ENCODE peak calls at places on chromosome 18, in seven cellular contexts. Z is hepatocyte, A is AG09319, E is A549, O is foreskin keratinocyte, R is GM20000, S is colonic mucosa. Q is an unnamed sample.

GRCh38 chr18:41871229-41872000 is 83.6 kb upstream of the PIK3C3 start:
- DNase-seq in A (no peak), R (no peak), Z (no peak), E (no peak), O (peak), S (no peak), Q (no peak)

GRCh38 chr18:48138660-48139426 is 208.4 kb upstream of the SMAD2 start:
- DNase-seq in R (no peak), E (no peak), O (no peak), Z (no peak), A (no peak), S (no peak), Q (no peak)

GRCh38 chr18:49968649-49969309 is 155.4 kb upstream of the ACAA2 start:
- DNase-seq in R (no peak), Z (no peak), S (no peak), E (no peak), A (no peak), O (no peak), Q (no peak)

GRCh38 chr18:78977627-78978271 is 1.9 kb upstream of the SALL3 start:
- DNase-seq in R (peak), E (no peak), O (no peak), S (no peak), Z (no peak), A (no peak), Q (no peak)

GRCh38 chr18:79597176-79598045 is 82.2 kb upstream of the CTDP1 start:
- DNase-seq in E (no peak), R (no peak), O (no peak), Z (no peak), A (no peak), S (no peak), Q (no peak)

GRCh38 chr18:58025733-58026132 is 18.3 kb upstream of the NEDD4L start:
- DNase-seq in Z (no peak), S (no peak), E (no peak), A (no peak), R (no peak), O (no peak), Q (no peak)

GRCh38 chr18:48893559-48894265 is 57.1 kb downstream of the SMAD7 start:
- DNase-seq in Z (no peak), A (no peak), R (no peak), S (peak), O (no peak), E (no peak), Q (no peak)

GRCh38 chr18:37355772-37356171 is 209.8 kb downstream of the CELF4 start:
- DNase-seq in E (no peak), O (no peak), Z (no peak), R (no peak), S (no peak), A (no peak), Q (no peak)

GRCh38 chr18:9826666-9827065 is 59.1 kb upstream of the TXNDC2 start:
- DNase-seq in A (no peak), R (no peak), E (no peak), S (no peak), Z (no peak), O (no peak), Q (no peak)

GRCh38 chr18:58321986-58322385 is 278.0 kb downstream of the NEDD4L start:
- DNase-seq in A (peak), O (peak), R (peak), S (peak), Z (peak), E (peak), Q (peak)

GRCh38 chr18:10797882-10798281 is 272.1 kb downstream of the NAPG start:
- DNase-seq in Z (no peak), A (no peak), S (no peak), O (no peak), R (no peak), E (no peak), Q (no peak)

GRCh38 chr18:27599202-27599829 is 414.2 kb upstream of the CHST9 start:
- DNase-seq in Z (peak), E (peak), A (no peak), O (peak), R (peak), S (peak), Q (peak)

GRCh38 chr18:50659091-50660003 is 99.5 kb downstream of the MAPK4 start:
- DNase-seq in S (no peak), Z (peak), R (no peak), E (peak), O (peak), A (no peak), Q (peak)

GRCh38 chr18:70025580-70025979 is 77.9 kb upstream of the CD226 start:
- DNase-seq in S (no peak), A (no peak), Z (no peak), E (no peak), O (no peak), R (no peak), Q (no peak)

GRCh38 chr18:11741505-11742145 is 52.6 kb downstream of the GNAL start:
- DNase-seq in R (peak), E (peak), S (no peak), O (no peak), A (no peak), Z (no peak), Q (peak)

GRCh38 chr18:13261658-13262357 is 43.2 kb downstream of the LDLRAD4 start:
- DNase-seq in S (no peak), R (no peak), E (no peak), Z (no peak), O (no peak), A (no peak), Q (no peak)

GRCh38 chr18:63452273-63452672 is 24.5 kb upstream of the SERPINB5 start:
- DNase-seq in Z (peak), R (no peak), E (no peak), S (peak), A (no peak), O (no peak), Q (no peak)

GRCh38 chr18:74152906-74153305 is 4.6 kb downstream of the TIMM21 start:
- DNase-seq in E (no peak), R (no peak), O (no peak), A (no peak), Z (no peak), S (no peak), Q (no peak)

GRCh38 chr18:32674491-32674890 is 98.3 kb downstream of the KLHL14 start:
- DNase-seq in R (no peak), Z (no peak), S (no peak), E (peak), O (no peak), A (no peak), Q (peak)

GRCh38 chr18:2986150-2986865 is 26.6 kb downstream of the LPIN2 start:
- DNase-seq in O (no peak), E (no peak), Z (no peak), S (no peak), R (no peak), A (no peak), Q (no peak)

GRCh38 chr18:59220784-59221765 is 1.1 kb downstream of the GRP start:
- DNase-seq in E (no peak), R (no peak), S (no peak), A (no peak), Z (no peak), O (peak), Q (no peak)

GRCh38 chr18:70284976-70285610 is 3.8 kb upstream of the SOCS6 start:
- DNase-seq in A (no peak), S (no peak), O (no peak), E (no peak), Z (no peak), R (no peak), Q (no peak)

GRCh38 chr18:55920063-55920462 is 332.1 kb upstream of the TCF4 start:
- DNase-seq in E (no peak), R (no peak), A (no peak), O (no peak), S (no peak), Z (no peak), Q (no peak)

GRCh38 chr18:2606335-2606734 is 35.0 kb downstream of the NDC80 start:
- DNase-seq in E (no peak), R (no peak), Z (no peak), A (no peak), S (no peak), O (no peak), Q (no peak)

GRCh38 chr18:41744664-41745063 is 210.4 kb upstream of the PIK3C3 start:
- DNase-seq in R (no peak), S (no peak), O (no peak), Z (no peak), E (no peak), A (no peak), Q (no peak)

GRCh38 chr18:77132369-77133050 is at the start of gene MBP:
- DNase-seq in E (peak), Z (peak), O (peak), R (peak), S (peak), A (no peak), Q (peak)

GRCh38 chr18:29879763-29880162 is 1162.8 kb downstream of the DSC3 start:
- DNase-seq in A (no peak), O (no peak), S (no peak), Z (no peak), E (no peak), R (no peak), Q (no peak)
- TF ChIP-seq CTCF in A (no peak), O (peak), S (no peak), Z (peak), E (no peak), R (no peak), Q (no peak)

DNA sequence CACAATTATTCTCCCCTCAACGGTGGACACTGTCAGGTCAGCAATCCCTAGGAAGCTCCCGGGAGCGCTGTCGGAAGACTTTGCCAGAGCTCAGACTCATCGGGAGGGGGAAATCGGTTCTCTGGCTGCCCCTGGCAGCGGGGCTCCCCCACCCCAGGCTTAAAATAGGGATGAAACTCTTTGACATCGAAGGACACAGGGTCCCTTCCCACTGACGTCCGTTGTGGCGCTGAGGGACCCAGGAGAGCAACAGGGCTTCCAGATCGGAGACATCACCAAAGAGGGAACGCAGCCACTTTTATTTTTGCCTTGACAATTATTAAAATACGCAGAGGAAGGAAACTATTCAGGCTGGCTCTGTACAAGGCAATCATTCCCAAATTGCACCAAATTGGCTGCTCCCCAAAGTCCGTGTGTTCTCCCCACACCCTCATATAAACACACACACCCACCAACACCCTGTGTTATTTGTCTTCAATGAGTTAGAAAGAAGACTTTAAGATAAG is 249.0 kb downstream of the CDH20 start:
- DNase-seq in R (no peak), E (no peak), S (peak), A (no peak), O (no peak), Z (no peak), Q (no peak)
- TF ChIP-seq CTCF in R (no peak), E (no peak), S (peak), A (no peak), O (no peak), Z (no peak), Q (peak)

GRCh38 chr18:75248426-75249191 is 38.0 kb downstream of the TSHZ1 start:
- DNase-seq in A (no peak), R (no peak), Z (no peak), O (no peak), E (no peak), S (no peak), Q (no peak)

GRCh38 chr18:75244914-75245313 is 34.3 kb downstream of the TSHZ1 start:
- DNase-seq in A (no peak), S (no peak), Z (no peak), R (no peak), O (no peak), E (no peak), Q (no peak)

GRCh38 chr18:75249192-75249551 is 38.6 kb downstream of the TSHZ1 start:
- DNase-seq in S (no peak), E (no peak), A (no peak), O (no peak), R (no peak), Z (no peak), Q (no peak)

GRCh38 chr18:75247601-75248421 is 37.2 kb downstream of the TSHZ1 start:
- DNase-seq in E (peak), S (no peak), R (peak), A (no peak), Z (no peak), O (peak), Q (no peak)

DNA sequence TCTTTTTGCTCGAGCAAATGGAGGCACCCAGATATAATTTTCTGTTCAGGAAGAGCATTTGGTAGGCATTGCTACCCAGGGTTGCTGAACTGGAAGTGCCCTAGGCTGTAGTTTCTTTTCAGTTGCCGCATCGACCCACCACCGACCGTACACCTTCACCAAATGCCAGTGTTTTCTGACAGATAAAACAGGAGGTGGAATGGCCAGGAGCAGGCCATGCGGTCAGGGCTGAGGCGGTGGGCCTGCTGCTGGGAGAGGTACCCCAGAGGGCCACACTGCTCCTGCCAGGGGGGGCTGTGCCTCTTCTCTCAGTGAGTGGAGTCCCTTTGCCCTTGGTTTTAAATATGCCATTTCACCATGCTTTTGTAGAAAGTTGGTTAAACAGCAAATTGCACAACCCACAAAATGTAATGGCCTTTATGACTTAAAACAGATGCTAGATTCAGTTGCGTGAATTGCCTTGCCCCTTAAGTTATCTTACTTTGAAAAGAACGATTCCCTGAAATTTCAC is 36.5 kb downstream of the TSHZ1 start:
- DNase-seq in A (peak), E (no peak), O (no peak), Z (no peak), R (peak), S (no peak), Q (no peak)
- TF ChIP-seq CTCF in A (no peak), E (no peak), O (no peak), Z (no peak), R (no peak), S (no peak), Q (no peak)

DNA sequence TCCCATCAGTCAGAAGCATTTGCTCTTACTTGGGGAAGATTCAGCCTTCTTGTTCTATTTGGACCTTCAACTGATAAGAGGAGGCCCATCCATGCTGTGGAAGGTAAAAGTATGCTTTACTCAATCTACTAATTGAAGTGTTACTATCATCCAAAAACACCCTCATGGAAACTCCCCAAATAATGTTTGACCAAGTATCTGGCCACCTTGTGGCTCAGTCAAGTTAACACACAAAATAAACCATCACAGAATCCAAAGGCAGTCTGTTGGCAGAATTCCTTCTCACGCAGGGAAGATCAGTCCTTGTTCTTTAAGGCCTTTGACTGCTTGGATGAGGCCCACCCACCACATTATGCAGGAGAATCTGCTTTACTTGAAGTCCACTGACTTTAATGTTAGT is 531.2 kb upstream of the SMIM21 start:
- DNase-seq in O (peak), Z (no peak), S (no peak), R (no peak), A (no peak), E (no peak), Q (no peak)
- TF ChIP-seq CTCF in O (no peak), Z (no peak), S (no peak), R (no peak), A (no peak), E (no peak), Q (no peak)

GRCh38 chr18:68694316-68694715 is 20.6 kb downstream of the TMX3 start:
- DNase-seq in E (no peak), O (no peak), Z (no peak), S (no peak), R (no peak), A (no peak), Q (no peak)
- TF ChIP-seq CTCF in E (no peak), O (no peak), Z (no peak), S (no peak), R (no peak), A (no peak), Q (no peak)

GRCh38 chr18:832085-832681 is 20.1 kb upstream of the YES1 start:
- DNase-seq in S (peak), E (peak), R (no peak), Z (peak), A (no peak), O (no peak), Q (peak)
- TF ChIP-seq CTCF in S (no peak), E (peak), R (no peak), Z (peak), A (no peak), O (peak), Q (no peak)